ENCODE peak calls at places on chromosomes 5 and 9, in eight cellular contexts. One of them, this sample, is unnamed.

GRCh38 chr9:136231478-136232297 is 13.9 kb downstream of the QSOX2 start:
- DNase-seq in epithelial cell of esophagus: no peak
- DNase-seq in activated T-helper 1 cell treated with anti-CD3 and anti-CD28 coated beads, Interleukin-12 subunit alpha, Interleukin-12 subunit beta, Interleukin-2, Interleukin-4 antibody, amounts not matched to agents 30 ng/mL and 10 ng/mL and 1 ng/mL, durations not matched to agents 14 hours and 24 hours and 36 hours: peak; percentile 35
- DNase-seq in PC-3: no peak
- DNase-seq in SHP77 treated with DMSO at 0.1 percent for 48 hours: no peak
- DNase-seq in stimulated activated CD8-positive, alpha-beta memory T cell treated with anti-CD3 and anti-CD28 coated beads, Interleukin-4, amount 100 ng/mL, for 48 hours: no peak
- DNase-seq in lung: no peak
- DNase-seq in sigmoid colon: no peak
- DNase-seq in this sample: peak; percentile 68

GRCh38 chr9:74610523-74611061 is 113.5 kb downstream of the RORB start:
- DNase-seq in epithelial cell of esophagus: peak; percentile 1
- DNase-seq in sigmoid colon: no peak
- DNase-seq in PC-3: no peak
- DNase-seq in stimulated activated CD8-positive, alpha-beta memory T cell treated with anti-CD3 and anti-CD28 coated beads, Interleukin-4, amount 100 ng/mL, for 48 hours: no peak
- DNase-seq in lung: no peak
- DNase-seq in SHP77 treated with DMSO at 0.1 percent for 48 hours: no peak
- DNase-seq in activated T-helper 1 cell treated with anti-CD3 and anti-CD28 coated beads, Interleukin-12 subunit alpha, Interleukin-12 subunit beta, Interleukin-2, Interleukin-4 antibody, amounts not matched to agents 30 ng/mL and 10 ng/mL and 1 ng/mL, durations not matched to agents 14 hours and 24 hours and 36 hours: no peak
- DNase-seq in this sample: no peak

GRCh38 chr5:167814828-167815227 is 476.6 kb upstream of the WWC1 start:
- DNase-seq in activated T-helper 1 cell treated with anti-CD3 and anti-CD28 coated beads, Interleukin-12 subunit alpha, Interleukin-12 subunit beta, Interleukin-2, Interleukin-4 antibody, amounts not matched to agents 30 ng/mL and 10 ng/mL and 1 ng/mL, durations not matched to agents 14 hours and 24 hours and 36 hours: no peak
- DNase-seq in lung: no peak
- DNase-seq in epithelial cell of esophagus: peak; percentile 98
- DNase-seq in sigmoid colon: no peak
- DNase-seq in SHP77 treated with DMSO at 0.1 percent for 48 hours: no peak
- DNase-seq in stimulated activated CD8-positive, alpha-beta memory T cell treated with anti-CD3 and anti-CD28 coated beads, Interleukin-4, amount 100 ng/mL, for 48 hours: no peak
- DNase-seq in PC-3: peak; percentile 29
- DNase-seq in this sample: no peak

GRCh38 chr5:59673438-59674058 is 220.0 kb downstream of the PDE4D start:
- DNase-seq in sigmoid colon: no peak
- DNase-seq in SHP77 treated with DMSO at 0.1 percent for 48 hours: no peak
- DNase-seq in PC-3: peak; percentile 70
- DNase-seq in stimulated activated CD8-positive, alpha-beta memory T cell treated with anti-CD3 and anti-CD28 coated beads, Interleukin-4, amount 100 ng/mL, for 48 hours: no peak
- DNase-seq in epithelial cell of esophagus: peak; percentile 61
- DNase-seq in activated T-helper 1 cell treated with anti-CD3 and anti-CD28 coated beads, Interleukin-12 subunit alpha, Interleukin-12 subunit beta, Interleukin-2, Interleukin-4 antibody, amounts not matched to agents 30 ng/mL and 10 ng/mL and 1 ng/mL, durations not matched to agents 14 hours and 24 hours and 36 hours: no peak
- DNase-seq in lung: no peak
- DNase-seq in this sample: no peak

GRCh38 chr5:103286622-103287021 is 28.1 kb downstream of the MACIR start:
- DNase-seq in activated T-helper 1 cell treated with anti-CD3 and anti-CD28 coated beads, Interleukin-12 subunit alpha, Interleukin-12 subunit beta, Interleukin-2, Interleukin-4 antibody, amounts not matched to agents 30 ng/mL and 10 ng/mL and 1 ng/mL, durations not matched to agents 14 hours and 24 hours and 36 hours: no peak
- DNase-seq in PC-3: no peak
- DNase-seq in lung: no peak
- DNase-seq in stimulated activated CD8-positive, alpha-beta memory T cell treated with anti-CD3 and anti-CD28 coated beads, Interleukin-4, amount 100 ng/mL, for 48 hours: no peak
- DNase-seq in SHP77 treated with DMSO at 0.1 percent for 48 hours: no peak
- DNase-seq in sigmoid colon: no peak
- DNase-seq in epithelial cell of esophagus: no peak
- DNase-seq in this sample: no peak

GRCh38 chr5:37838152-37838932 is 1.5 kb downstream of the GDNF start:
- DNase-seq in activated T-helper 1 cell treated with anti-CD3 and anti-CD28 coated beads, Interleukin-12 subunit alpha, Interleukin-12 subunit beta, Interleukin-2, Interleukin-4 antibody, amounts not matched to agents 30 ng/mL and 10 ng/mL and 1 ng/mL, durations not matched to agents 14 hours and 24 hours and 36 hours: no peak
- DNase-seq in stimulated activated CD8-positive, alpha-beta memory T cell treated with anti-CD3 and anti-CD28 coated beads, Interleukin-4, amount 100 ng/mL, for 48 hours: peak; percentile 31
- DNase-seq in PC-3: peak; percentile 40
- DNase-seq in epithelial cell of esophagus: no peak
- DNase-seq in sigmoid colon: peak; percentile 79
- DNase-seq in SHP77 treated with DMSO at 0.1 percent for 48 hours: no peak
- DNase-seq in lung: no peak
- DNase-seq in this sample: no peak

GRCh38 chr9:108855888-108856287 is at the start of gene ACTL7B:
- DNase-seq in sigmoid colon: no peak
- DNase-seq in PC-3: no peak
- DNase-seq in lung: no peak
- DNase-seq in stimulated activated CD8-positive, alpha-beta memory T cell treated with anti-CD3 and anti-CD28 coated beads, Interleukin-4, amount 100 ng/mL, for 48 hours: no peak
- DNase-seq in SHP77 treated with DMSO at 0.1 percent for 48 hours: no peak
- DNase-seq in activated T-helper 1 cell treated with anti-CD3 and anti-CD28 coated beads, Interleukin-12 subunit alpha, Interleukin-12 subunit beta, Interleukin-2, Interleukin-4 antibody, amounts not matched to agents 30 ng/mL and 10 ng/mL and 1 ng/mL, durations not matched to agents 14 hours and 24 hours and 36 hours: no peak
- DNase-seq in epithelial cell of esophagus: no peak
- DNase-seq in this sample: no peak

GRCh38 chr5:87877495-87877894 is 391.1 kb downstream of the TMEM161B start:
- DNase-seq in activated T-helper 1 cell treated with anti-CD3 and anti-CD28 coated beads, Interleukin-12 subunit alpha, Interleukin-12 subunit beta, Interleukin-2, Interleukin-4 antibody, amounts not matched to agents 30 ng/mL and 10 ng/mL and 1 ng/mL, durations not matched to agents 14 hours and 24 hours and 36 hours: no peak
- DNase-seq in PC-3: no peak
- DNase-seq in sigmoid colon: no peak
- DNase-seq in SHP77 treated with DMSO at 0.1 percent for 48 hours: no peak
- DNase-seq in lung: no peak
- DNase-seq in stimulated activated CD8-positive, alpha-beta memory T cell treated with anti-CD3 and anti-CD28 coated beads, Interleukin-4, amount 100 ng/mL, for 48 hours: no peak
- DNase-seq in epithelial cell of esophagus: no peak
- DNase-seq in this sample: no peak

GRCh38 chr5:116990010-116990409 is 415.4 kb upstream of the SEMA6A start:
- DNase-seq in sigmoid colon: no peak
- DNase-seq in epithelial cell of esophagus: no peak
- DNase-seq in SHP77 treated with DMSO at 0.1 percent for 48 hours: no peak
- DNase-seq in PC-3: no peak
- DNase-seq in activated T-helper 1 cell treated with anti-CD3 and anti-CD28 coated beads, Interleukin-12 subunit alpha, Interleukin-12 subunit beta, Interleukin-2, Interleukin-4 antibody, amounts not matched to agents 30 ng/mL and 10 ng/mL and 1 ng/mL, durations not matched to agents 14 hours and 24 hours and 36 hours: no peak
- DNase-seq in stimulated activated CD8-positive, alpha-beta memory T cell treated with anti-CD3 and anti-CD28 coated beads, Interleukin-4, amount 100 ng/mL, for 48 hours: no peak
- DNase-seq in lung: no peak
- DNase-seq in this sample: no peak

GRCh38 chr9:69579032-69579748 is 93.0 kb downstream of the APBA1 start:
- DNase-seq in stimulated activated CD8-positive, alpha-beta memory T cell treated with anti-CD3 and anti-CD28 coated beads, Interleukin-4, amount 100 ng/mL, for 48 hours: no peak
- DNase-seq in lung: no peak
- DNase-seq in activated T-helper 1 cell treated with anti-CD3 and anti-CD28 coated beads, Interleukin-12 subunit alpha, Interleukin-12 subunit beta, Interleukin-2, Interleukin-4 antibody, amounts not matched to agents 30 ng/mL and 10 ng/mL and 1 ng/mL, durations not matched to agents 14 hours and 24 hours and 36 hours: no peak
- DNase-seq in PC-3: no peak
- DNase-seq in SHP77 treated with DMSO at 0.1 percent for 48 hours: no peak
- DNase-seq in sigmoid colon: no peak
- DNase-seq in epithelial cell of esophagus: no peak
- DNase-seq in this sample: no peak

GRCh38 chr9:3043369-3043768 is 199.5 kb upstream of the PUM3 start:
- DNase-seq in activated T-helper 1 cell treated with anti-CD3 and anti-CD28 coated beads, Interleukin-12 subunit alpha, Interleukin-12 subunit beta, Interleukin-2, Interleukin-4 antibody, amounts not matched to agents 30 ng/mL and 10 ng/mL and 1 ng/mL, durations not matched to agents 14 hours and 24 hours and 36 hours: no peak
- DNase-seq in sigmoid colon: no peak
- DNase-seq in epithelial cell of esophagus: no peak
- DNase-seq in lung: no peak
- DNase-seq in SHP77 treated with DMSO at 0.1 percent for 48 hours: no peak
- DNase-seq in PC-3: no peak
- DNase-seq in stimulated activated CD8-positive, alpha-beta memory T cell treated with anti-CD3 and anti-CD28 coated beads, Interleukin-4, amount 100 ng/mL, for 48 hours: no peak
- DNase-seq in this sample: no peak

GRCh38 chr9:126916909-126917308 is 2.3 kb downstream of the RALGPS1 start:
- DNase-seq in epithelial cell of esophagus: no peak
- DNase-seq in SHP77 treated with DMSO at 0.1 percent for 48 hours: no peak
- DNase-seq in activated T-helper 1 cell treated with anti-CD3 and anti-CD28 coated beads, Interleukin-12 subunit alpha, Interleukin-12 subunit beta, Interleukin-2, Interleukin-4 antibody, amounts not matched to agents 30 ng/mL and 10 ng/mL and 1 ng/mL, durations not matched to agents 14 hours and 24 hours and 36 hours: no peak
- DNase-seq in stimulated activated CD8-positive, alpha-beta memory T cell treated with anti-CD3 and anti-CD28 coated beads, Interleukin-4, amount 100 ng/mL, for 48 hours: no peak
- DNase-seq in lung: no peak
- DNase-seq in sigmoid colon: no peak
- DNase-seq in PC-3: no peak
- DNase-seq in this sample: peak; percentile 14

GRCh38 chr9:137234055-137234697 is 3.5 kb downstream of the SLC34A3 start:
- DNase-seq in epithelial cell of esophagus: no peak
- DNase-seq in PC-3: no peak
- DNase-seq in stimulated activated CD8-positive, alpha-beta memory T cell treated with anti-CD3 and anti-CD28 coated beads, Interleukin-4, amount 100 ng/mL, for 48 hours: no peak
- DNase-seq in SHP77 treated with DMSO at 0.1 percent for 48 hours: no peak
- DNase-seq in activated T-helper 1 cell treated with anti-CD3 and anti-CD28 coated beads, Interleukin-12 subunit alpha, Interleukin-12 subunit beta, Interleukin-2, Interleukin-4 antibody, amounts not matched to agents 30 ng/mL and 10 ng/mL and 1 ng/mL, durations not matched to agents 14 hours and 24 hours and 36 hours: no peak
- DNase-seq in sigmoid colon: no peak
- DNase-seq in lung: no peak
- DNase-seq in this sample: no peak

This sample was measured in activated effector memory CD4-positive, alpha-beta T cell treated with anti-CD3 and anti-CD28 coated beads, Interleukin-2, amount 50 U/mL, for 16 hours.